ENCODE peak calls at places on chromosomes 11 and 22, in seven cellular contexts. One of them, this sample, is unnamed.
A peak's percentile ranks its signal among the peaks of the same experiment; 100 is the strongest.

GRCh38 chr11:112321521-112322172 is 61.0 kb upstream of the PLET1 start:
- DNase-seq in H54: no peak
- DNase-seq in prostate gland: peak; percentile 94
- DNase-seq in A549: no peak
- DNase-seq in adrenal gland: peak; percentile 77
- DNase-seq in H1: peak; percentile 17
- DNase-seq in IMR-90: peak; percentile 89
- DNase-seq in this sample: no peak

GRCh38 chr22:41966607-41967240 is 2.5 kb upstream of the SEPTIN3 start:
- DNase-seq in adrenal gland: peak; percentile 75
- DNase-seq in H1: no peak
- DNase-seq in H54: no peak
- DNase-seq in prostate gland: peak; percentile 28
- DNase-seq in A549: peak; percentile 15
- DNase-seq in IMR-90: peak; percentile 88
- DNase-seq in this sample: peak; percentile 56

GRCh38 chr22:47776329-47776728 is 1013.9 kb downstream of the TBC1D22A start:
- DNase-seq in prostate gland: no peak
- DNase-seq in A549: no peak
- DNase-seq in IMR-90: no peak
- DNase-seq in H1: no peak
- DNase-seq in H54: no peak
- DNase-seq in adrenal gland: no peak
- DNase-seq in this sample: no peak

GRCh38 chr22:25153961-25154685 is 45.5 kb upstream of the CRYBB3 start:
- DNase-seq in IMR-90: no peak
- DNase-seq in adrenal gland: peak; percentile 49
- DNase-seq in A549: no peak
- DNase-seq in prostate gland: peak; percentile 98
- DNase-seq in H54: peak; percentile 26
- DNase-seq in H1: no peak
- DNase-seq in this sample: no peak

GRCh38 chr11:2569321-2569721 is 124.5 kb downstream of the KCNQ1 start:
- DNase-seq in IMR-90: no peak
- DNase-seq in H54: no peak
- DNase-seq in adrenal gland: no peak
- DNase-seq in A549: no peak
- DNase-seq in H1: no peak
- DNase-seq in prostate gland: no peak
- DNase-seq in this sample: no peak

GRCh38 chr11:78476066-78476465 is 58.4 kb upstream of the GAB2 start:
- DNase-seq in H1: no peak
- DNase-seq in IMR-90: no peak
- DNase-seq in H54: peak; percentile 22
- DNase-seq in prostate gland: no peak
- DNase-seq in adrenal gland: no peak
- DNase-seq in A549: no peak
- DNase-seq in this sample: no peak

GRCh38 chr11:78291754-78292108 is 103.0 kb downstream of the USP35 start:
- DNase-seq in H54: no peak
- DNase-seq in adrenal gland: no peak
- DNase-seq in IMR-90: no peak
- DNase-seq in prostate gland: no peak
- DNase-seq in A549: no peak
- DNase-seq in H1: no peak
- DNase-seq in this sample: no peak

GRCh38 chr11:131624526-131624925 is 254.1 kb downstream of the NTM start:
- DNase-seq in prostate gland: no peak
- DNase-seq in adrenal gland: no peak
- DNase-seq in IMR-90: peak; percentile 2
- DNase-seq in H54: no peak
- DNase-seq in H1: no peak
- DNase-seq in A549: no peak
- DNase-seq in this sample: no peak

GRCh38 chr22:31637938-31638618 is 23.9 kb downstream of the PISD start:
- DNase-seq in prostate gland: no peak
- DNase-seq in A549: no peak
- DNase-seq in adrenal gland: no peak
- DNase-seq in IMR-90: no peak
- DNase-seq in H1: no peak
- DNase-seq in H54: no peak
- DNase-seq in this sample: no peak

GRCh38 chr22:32482708-32483107 is 8.1 kb downstream of the FBXO7 start:
- DNase-seq in A549: no peak
- DNase-seq in adrenal gland: no peak
- DNase-seq in H1: no peak
- DNase-seq in prostate gland: no peak
- DNase-seq in H54: no peak
- DNase-seq in IMR-90: peak; percentile 22
- DNase-seq in this sample: no peak

GRCh38 chr22:17369553-17370035 is 334 bp downstream of the CECR2 start:
- DNase-seq in A549: no peak
- DNase-seq in H1: no peak
- DNase-seq in prostate gland: no peak
- DNase-seq in H54: no peak
- DNase-seq in adrenal gland: peak; percentile 19
- DNase-seq in IMR-90: no peak
- DNase-seq in this sample: peak; percentile 27

DNA sequence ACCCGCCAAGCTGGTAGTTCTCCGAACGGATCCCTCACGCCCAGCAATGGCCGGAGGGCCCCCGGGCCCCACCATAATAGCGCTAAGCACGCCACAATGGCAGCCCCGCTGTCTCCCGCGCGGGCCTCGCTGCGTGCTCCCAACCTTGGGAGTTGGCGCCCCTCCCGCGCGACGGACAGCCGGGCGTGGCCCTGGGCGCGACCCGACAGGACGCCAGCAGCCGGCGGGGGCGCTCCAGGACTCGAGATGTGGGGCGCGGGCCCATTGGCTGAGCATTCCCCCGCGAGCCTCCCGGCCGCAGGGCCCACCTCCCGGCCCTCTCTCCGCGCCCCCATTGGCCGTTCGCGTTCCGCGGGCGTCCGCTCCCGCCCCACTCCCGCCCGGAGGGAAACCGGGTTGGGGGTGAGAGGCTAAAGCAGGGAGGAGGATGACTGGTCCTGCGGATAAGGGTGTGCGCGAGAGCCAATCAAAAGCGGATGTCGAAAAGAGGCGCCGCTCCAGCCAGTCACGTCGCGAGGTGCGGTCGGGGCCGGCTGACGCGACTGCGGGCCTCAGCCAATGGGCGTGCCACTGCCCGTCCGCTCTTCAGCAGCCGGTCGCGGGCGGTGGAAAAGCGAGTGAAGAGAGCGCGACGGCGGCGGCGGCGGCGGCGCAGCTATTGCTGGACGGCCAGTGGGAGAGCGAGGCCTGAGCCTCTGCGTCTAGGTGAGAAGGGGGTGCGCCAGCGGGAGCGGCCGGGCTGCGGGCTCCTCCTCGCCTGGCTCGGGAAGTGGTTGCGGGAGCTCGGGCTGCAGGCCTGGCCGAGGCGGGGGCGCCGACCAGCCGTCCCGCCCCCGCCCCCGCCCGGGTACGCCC is at the start of gene FAR1:
- DNase-seq in IMR-90: peak; percentile 99
- DNase-seq in A549: peak; percentile 97
- DNase-seq in H54: peak; percentile 94
- DNase-seq in H1: peak; percentile 93
- DNase-seq in adrenal gland: peak; percentile 98
- DNase-seq in prostate gland: peak; percentile 98
- DNase-seq in this sample: peak; percentile 98
- TF ChIP-seq POLR2A in IMR-90: peak; percentile 51
- TF ChIP-seq POLR2A in A549: peak; percentile 88
- TF ChIP-seq POLR2A in H54: peak; percentile 86
- TF ChIP-seq POLR2A in H1: no peak
- TF ChIP-seq POLR2A in adrenal gland: peak; percentile 58
- TF ChIP-seq POLR2A in prostate gland: peak; percentile 87
- TF ChIP-seq POLR2A in this sample: peak; percentile 70

GRCh38 chr11:128153697-128154048 is 433.7 kb downstream of the ETS1 start:
- DNase-seq in H1: no peak
- DNase-seq in H54: no peak
- DNase-seq in A549: no peak
- DNase-seq in prostate gland: no peak
- DNase-seq in adrenal gland: no peak
- DNase-seq in IMR-90: no peak
- DNase-seq in this sample: no peak
- TF ChIP-seq POLR2A in H1: no peak
- TF ChIP-seq POLR2A in H54: no peak
- TF ChIP-seq POLR2A in A549: no peak
- TF ChIP-seq POLR2A in prostate gland: no peak
- TF ChIP-seq POLR2A in adrenal gland: no peak
- TF ChIP-seq POLR2A in IMR-90: no peak
- TF ChIP-seq POLR2A in this sample: no peak

DNA sequence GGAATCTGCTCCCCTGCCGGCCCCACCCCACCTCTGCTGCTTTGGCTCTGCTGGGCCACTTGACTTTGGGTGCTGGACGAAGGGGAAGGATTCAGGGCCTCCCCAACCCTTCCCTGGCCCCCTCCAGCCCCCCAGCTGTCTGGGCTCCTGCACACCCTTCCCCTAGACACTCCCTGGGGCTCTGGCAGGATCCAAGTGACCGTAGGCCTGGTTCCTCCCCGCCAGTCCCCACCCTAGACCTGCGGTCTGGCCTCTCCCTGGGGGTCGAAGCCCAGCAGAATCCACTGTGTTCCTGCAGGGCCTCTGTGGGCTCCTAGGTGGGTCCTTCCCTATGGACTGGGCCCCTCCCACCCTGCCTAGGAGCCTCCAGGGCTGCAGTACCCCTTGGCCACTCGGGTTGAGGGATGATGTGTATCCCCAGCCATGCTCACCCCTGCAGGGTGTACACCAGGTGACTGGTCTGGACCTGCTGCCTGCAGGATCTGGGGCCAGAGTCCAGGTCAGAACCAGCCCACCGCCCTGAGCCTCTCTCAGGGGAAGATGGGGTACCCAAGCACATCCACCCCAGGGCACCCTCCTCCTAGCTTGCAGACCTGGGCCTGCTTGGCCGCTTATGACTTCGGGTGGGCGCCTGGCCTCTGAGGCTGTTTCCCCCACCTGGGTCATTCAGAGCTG is 5.6 kb downstream of the PIM3 start:
- DNase-seq in H1: no peak
- DNase-seq in IMR-90: no peak
- DNase-seq in adrenal gland: peak; percentile 23
- DNase-seq in prostate gland: no peak
- DNase-seq in H54: no peak
- DNase-seq in A549: no peak
- DNase-seq in this sample: no peak
- TF ChIP-seq POLR2A in H1: no peak
- TF ChIP-seq POLR2A in IMR-90: peak; percentile 10
- TF ChIP-seq POLR2A in adrenal gland: no peak
- TF ChIP-seq POLR2A in prostate gland: no peak
- TF ChIP-seq POLR2A in H54: no peak
- TF ChIP-seq POLR2A in A549: no peak
- TF ChIP-seq POLR2A in this sample: no peak

GRCh38 chr11:97269527-97269926 is 879.7 kb downstream of the JRKL start:
- DNase-seq in adrenal gland: no peak
- DNase-seq in H54: peak; percentile 0
- DNase-seq in H1: peak; percentile 3
- DNase-seq in prostate gland: no peak
- DNase-seq in IMR-90: no peak
- DNase-seq in A549: no peak
- DNase-seq in this sample: no peak
- TF ChIP-seq POLR2A in adrenal gland: no peak
- TF ChIP-seq POLR2A in H54: no peak
- TF ChIP-seq POLR2A in H1: no peak
- TF ChIP-seq POLR2A in prostate gland: no peak
- TF ChIP-seq POLR2A in IMR-90: no peak
- TF ChIP-seq POLR2A in A549: no peak
- TF ChIP-seq POLR2A in this sample: no peak

GRCh38 chr11:117199061-117199915 is at the start of gene TAGLN:
- DNase-seq in H54: no peak
- DNase-seq in IMR-90: peak; percentile 94
- DNase-seq in adrenal gland: no peak
- DNase-seq in prostate gland: peak; percentile 49
- DNase-seq in H1: peak; percentile 86
- DNase-seq in A549: no peak
- DNase-seq in this sample: peak; percentile 73
- TF ChIP-seq POLR2A in H54: no peak
- TF ChIP-seq POLR2A in IMR-90: peak; percentile 98
- TF ChIP-seq POLR2A in adrenal gland: peak; percentile 47
- TF ChIP-seq POLR2A in prostate gland: no peak
- TF ChIP-seq POLR2A in H1: peak; percentile 39
- TF ChIP-seq POLR2A in A549: no peak
- TF ChIP-seq POLR2A in this sample: peak; percentile 16

DNA sequence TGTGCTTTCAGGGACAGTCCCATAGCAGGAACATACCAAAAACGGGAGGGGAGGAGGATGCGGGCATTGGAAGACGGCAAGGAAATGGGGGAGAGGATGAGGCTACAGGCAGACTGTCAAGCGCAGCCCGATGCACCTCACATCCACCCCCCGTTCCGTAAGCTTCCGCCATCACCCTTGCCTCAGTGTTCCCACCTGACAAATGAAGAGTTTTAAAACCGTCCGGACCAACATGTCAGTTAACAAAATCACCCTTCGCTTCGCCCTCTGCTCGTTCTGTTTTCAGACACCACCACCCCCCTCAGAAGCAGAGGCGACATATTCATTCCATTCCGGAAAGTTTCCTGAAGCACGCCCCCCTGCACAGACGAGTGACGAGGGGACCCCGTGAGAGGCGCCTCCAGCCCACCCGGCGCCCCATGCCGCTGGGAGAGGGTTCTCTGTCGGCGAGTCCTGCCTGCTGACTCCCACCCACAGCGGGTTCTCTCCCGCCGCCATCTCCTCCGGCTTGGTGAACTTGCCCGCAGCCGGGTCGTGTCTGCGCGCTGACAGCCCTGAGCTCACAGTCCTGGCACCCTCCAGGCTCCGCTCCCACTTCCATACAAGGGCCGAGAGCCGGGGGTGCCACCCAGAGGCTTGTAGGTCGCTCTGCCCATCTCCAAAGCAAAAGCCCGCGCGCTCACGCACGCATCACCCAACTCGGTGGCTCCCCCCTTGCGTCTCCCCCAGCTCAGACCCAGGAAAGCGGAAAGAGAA is 1.5 kb downstream of the IGSF9B start:
- DNase-seq in adrenal gland: no peak
- DNase-seq in prostate gland: no peak
- DNase-seq in A549: no peak
- DNase-seq in H54: no peak
- DNase-seq in H1: no peak
- DNase-seq in IMR-90: no peak
- DNase-seq in this sample: peak; percentile 83
- TF ChIP-seq POLR2A in adrenal gland: no peak
- TF ChIP-seq POLR2A in prostate gland: no peak
- TF ChIP-seq POLR2A in A549: no peak
- TF ChIP-seq POLR2A in H54: no peak
- TF ChIP-seq POLR2A in H1: no peak
- TF ChIP-seq POLR2A in IMR-90: no peak
- TF ChIP-seq POLR2A in this sample: no peak

GRCh38 chr11:106021967-106022794 is at the start of gene MSANTD4:
- DNase-seq in A549: peak; percentile 94
- DNase-seq in prostate gland: peak; percentile 98
- DNase-seq in IMR-90: peak; percentile 99
- DNase-seq in H54: peak; percentile 63
- DNase-seq in H1: peak; percentile 99
- DNase-seq in adrenal gland: peak; percentile 99
- DNase-seq in this sample: peak; percentile 100
- TF ChIP-seq POLR2A in A549: peak; percentile 43
- TF ChIP-seq POLR2A in prostate gland: no peak
- TF ChIP-seq POLR2A in IMR-90: no peak
- TF ChIP-seq POLR2A in H54: peak; percentile 32
- TF ChIP-seq POLR2A in H1: no peak
- TF ChIP-seq POLR2A in adrenal gland: peak; percentile 39
- TF ChIP-seq POLR2A in this sample: no peak

This sample was measured in testis.